ENCODE peak calls at places on chromosome 12, in six cellular contexts. Q is stimulated activated CD8-positive, alpha-beta memory T cell treated with anti-CD3 and anti-CD28 coated beads, Interleukin-15, amount 100 ng/mL, for 24 hours; F is BE2C; K is HFF-Myc; T is AG20443; W is NCI-H2081. P is an unnamed sample.

GRCh38 chr12:90896164-90896563 is 58.8 kb downstream of the CCER1 start:
- DNase-seq in Q (no peak), F (no peak), K (peak), T (peak), W (no peak), P (no peak)

GRCh38 chr12:132966676-132967415 is 10.7 kb upstream of the ZNF605 start:
- DNase-seq in Q (no peak), F (no peak), K (no peak), T (no peak), W (no peak), P (no peak)

GRCh38 chr12:67595365-67595764 is 53.2 kb upstream of the DYRK2 start:
- DNase-seq in Q (no peak), F (no peak), K (no peak), T (no peak), W (no peak), P (no peak)

GRCh38 chr12:1435456-1435855 is 158.9 kb downstream of the FBXL14 start:
- DNase-seq in Q (no peak), F (no peak), K (peak), T (no peak), W (no peak), P (no peak)

GRCh38 chr12:3492868-3493224 is 1.8 kb downstream of the PRMT8 start:
- DNase-seq in Q (no peak), F (no peak), K (no peak), T (no peak), W (no peak), P (no peak)

GRCh38 chr12:14577344-14577743 is 9.7 kb upstream of the PLBD1 start:
- DNase-seq in Q (no peak), F (no peak), K (no peak), T (no peak), W (no peak), P (no peak)

GRCh38 chr12:27523305-27523641 is 733 bp upstream of the PPFIBP1 start:
- DNase-seq in Q (no peak), F (no peak), K (no peak), T (no peak), W (no peak), P (no peak)

GRCh38 chr12:42296503-42297109 is 29.3 kb downstream of the ZCRB1 start:
- DNase-seq in Q (no peak), F (no peak), K (peak), T (no peak), W (no peak), P (no peak)

GRCh38 chr12:122282066-122282465 is 15.8 kb upstream of the VPS33A start:
- DNase-seq in Q (no peak), F (no peak), K (peak), T (peak), W (no peak), P (no peak)

GRCh38 chr12:2266666-2267623 is 214.2 kb downstream of the CACNA1C start:
- DNase-seq in Q (no peak), F (no peak), K (no peak), T (no peak), W (no peak), P (no peak)

GRCh38 chr12:106581543-106582263 is 1.1 kb upstream of the RFX4 start:
- DNase-seq in Q (no peak), F (no peak), K (no peak), T (peak), W (no peak), P (peak)

GRCh38 chr12:95820096-95820703 is 29.6 kb upstream of the NTN4 start:
- DNase-seq in Q (no peak), F (peak), K (peak), T (peak), W (peak), P (peak)

GRCh38 chr12:57461326-57461903 is 1.8 kb downstream of the GLI1 start:
- DNase-seq in Q (no peak), F (peak), K (no peak), T (peak), W (peak), P (peak)

GRCh38 chr12:108517288-108518100 is 2.4 kb downstream of the FICD start:
- DNase-seq in Q (no peak), F (no peak), K (no peak), T (no peak), W (no peak), P (no peak)

GRCh38 chr12:26989873-26990272 is 24.3 kb downstream of the TM7SF3 start:
- DNase-seq in Q (no peak), F (no peak), K (no peak), T (no peak), W (no peak), P (no peak)

GRCh38 chr12:93825926-93826599 is 148.9 kb downstream of the CRADD start:
- DNase-seq in Q (no peak), F (no peak), K (no peak), T (peak), W (no peak), P (no peak)

GRCh38 chr12:120890963-120891362 is 13.2 kb downstream of the SPPL3 start:
- DNase-seq in Q (no peak), F (no peak), K (no peak), T (no peak), W (no peak), P (no peak)

GRCh38 chr12:57523706-57524614 is 1.3 kb downstream of the MBD6 start:
- DNase-seq in Q (no peak), F (no peak), K (no peak), T (no peak), W (no peak), P (no peak)

GRCh38 chr12:4985820-4986219 is 57.9 kb upstream of the KCNA5 start:
- DNase-seq in Q (no peak), F (no peak), K (no peak), T (no peak), W (no peak), P (no peak)

GRCh38 chr12:115324949-115325638 is 641.1 kb upstream of the TBX3 start:
- DNase-seq in Q (no peak), F (no peak), K (peak), T (no peak), W (no peak), P (no peak)

GRCh38 chr12:16573652-16574077 is 32.3 kb downstream of the LMO3 start:
- DNase-seq in Q (no peak), F (no peak), K (no peak), T (peak), W (no peak), P (no peak)

GRCh38 chr12:67506739-67507138 is 141.8 kb upstream of the DYRK2 start:
- DNase-seq in Q (no peak), F (no peak), K (no peak), T (no peak), W (no peak), P (no peak)

GRCh38 chr12:113151655-113152054 is 2.1 kb downstream of the CFAP73 start:
- DNase-seq in Q (no peak), F (no peak), K (no peak), T (no peak), W (no peak), P (no peak)

GRCh38 chr12:124609041-124609984 is 41.9 kb upstream of the NCOR2 start:
- DNase-seq in Q (peak), F (peak), K (no peak), T (no peak), W (peak), P (peak)

GRCh38 chr12:101715045-101715444 is 17.6 kb downstream of the CHPT1 start:
- DNase-seq in Q (no peak), F (no peak), K (no peak), T (no peak), W (no peak), P (no peak)

GRCh38 chr12:26112703-26113147 is 12.1 kb downstream of the BHLHE41 start:
- DNase-seq in Q (no peak), F (no peak), K (no peak), T (no peak), W (no peak), P (no peak)

GRCh38 chr12:104702565-104703139 is 245.9 kb downstream of the CHST11 start:
- DNase-seq in Q (no peak), F (no peak), K (no peak), T (peak), W (no peak), P (no peak)

GRCh38 chr12:49934505-49934904 is 16.0 kb upstream of the AQP2 start:
- DNase-seq in Q (no peak), F (no peak), K (no peak), T (no peak), W (no peak), P (no peak)

GRCh38 chr12:56116267-56117081 is at the start of gene RPL41:
- DNase-seq in Q (peak), F (peak), K (peak), T (peak), W (peak), P (peak)

GRCh38 chr12:117063162-117063911 is 35.9 kb downstream of the TESC start:
- DNase-seq in Q (no peak), F (no peak), K (no peak), T (no peak), W (no peak), P (no peak)

GRCh38 chr12:15937902-15938301 is 26.8 kb downstream of the DERA start:
- DNase-seq in Q (no peak), F (no peak), K (no peak), T (no peak), W (no peak), P (no peak)

GRCh38 chr12:127809236-127809635 is 457.7 kb upstream of the TMEM132C start:
- DNase-seq in Q (no peak), F (no peak), K (peak), T (peak), W (no peak), P (no peak)

GRCh38 chr12:42130670-42131402 is 13.8 kb downstream of the GXYLT1 start:
- DNase-seq in Q (no peak), F (no peak), K (no peak), T (peak), W (no peak), P (no peak)

GRCh38 chr12:104248444-104248843 is 32.9 kb downstream of the TXNRD1 start:
- DNase-seq in Q (no peak), F (no peak), K (no peak), T (no peak), W (no peak), P (no peak)

GRCh38 chr12:47740536-47741339 is 15.4 kb upstream of the ENDOU start:
- DNase-seq in Q (no peak), F (no peak), K (no peak), T (no peak), W (no peak), P (no peak)

P was measured in mesothelial cell of epicardium.